ENCODE peak calls at places on chromosomes 2 and 18, in ten cellular contexts. L is cardiac muscle cell, B is astrocyte, H is GM23338, A is lower lobe of right lung, X is aorta, W is MM.1S, M is GM23248, U is sigmoid colon, T is fibroblast of lung. P is an unnamed sample. For H3K4me1, the result is how much of the 10 kb centered on the place peaks cover.

GRCh38 chr2:199315299-199316179 is 142.2 kb downstream of the SATB2 start:
- DNase-seq in L (peak), W (peak), M (peak), T (peak), A (no peak), H (peak), X (no peak), B (peak), U (no peak), P (no peak)

GRCh38 chr2:55618649-55619055 is 1.2 kb upstream of the PPP4R3B start:
- DNase-seq in X (peak), A (peak), B (peak), H (peak), L (peak), U (peak), M (peak), W (peak), T (peak), P (peak)

GRCh38 chr2:26970928-26971627 is 641 bp downstream of the MAPRE3 start:
- DNase-seq in W (no peak), M (peak), L (peak), B (peak), U (no peak), A (no peak), T (peak), H (peak), X (peak), P (no peak)

GRCh38 chr2:213020268-213020667 is 131.1 kb downstream of the IKZF2 start:
- DNase-seq in M (no peak), A (no peak), W (no peak), H (no peak), B (no peak), X (no peak), L (no peak), U (no peak), T (no peak), P (no peak)

GRCh38 chr2:119224391-119224972 is 848 bp downstream of the STEAP3 start:
- DNase-seq in H (no peak), T (no peak), X (peak), L (no peak), M (no peak), A (no peak), U (no peak), B (no peak), W (no peak), P (no peak)

GRCh38 chr2:22124003-22124402 is 1000.2 kb downstream of the TDRD15 start:
- DNase-seq in W (no peak), M (no peak), L (no peak), A (no peak), H (peak), T (no peak), X (no peak), B (no peak), U (no peak), P (no peak)

GRCh38 chr2:229780856-229781773 is 66.8 kb upstream of the DNER start:
- DNase-seq in T (peak), A (no peak), B (peak), W (peak), M (peak), U (no peak), L (peak), X (no peak), H (peak), P (no peak)

GRCh38 chr18:44325903-44326650 is 354.6 kb upstream of the SETBP1 start:
- DNase-seq in L (peak), M (peak), W (peak), X (peak), A (no peak), B (peak), U (no peak), H (peak), T (peak), P (no peak)

GRCh38 chr2:176085861-176086771 is 2.4 kb upstream of the EVX2 start:
- DNase-seq in L (peak), H (peak), U (peak), A (no peak), T (peak), X (no peak), B (no peak), M (peak), W (no peak), P (no peak)

DNA sequence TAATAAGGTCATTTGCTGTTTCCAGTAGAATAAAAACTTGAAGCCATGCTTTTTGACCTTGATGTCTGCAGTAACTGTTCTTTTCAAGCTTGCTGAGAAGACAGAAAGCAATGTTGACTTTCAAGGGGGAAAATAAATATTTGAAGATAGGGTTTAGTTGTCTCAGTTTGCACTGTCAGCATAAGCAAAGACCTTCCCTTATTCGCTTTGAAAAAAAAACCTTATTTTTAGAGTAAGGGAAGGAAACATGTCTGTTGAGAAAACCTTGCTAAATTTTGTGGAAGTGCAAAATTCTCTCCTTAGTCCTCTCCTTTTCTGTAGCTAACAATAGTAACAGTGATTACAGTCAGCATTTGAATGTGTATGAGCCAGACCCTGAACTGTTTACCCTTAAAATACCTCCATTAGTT is 43.1 kb downstream of the MAP4K4 start:
- DNase-seq in X (no peak), L (no peak), B (no peak), T (no peak), M (no peak), H (no peak), U (no peak), W (no peak), A (no peak), P (no peak)
- H3K4me1 ChIP-seq in X (under half), L (half or more), B (under half), T (under half), M (half or more), H (half or more), U (half or more), W (under half), A (half or more), P (half or more)

DNA sequence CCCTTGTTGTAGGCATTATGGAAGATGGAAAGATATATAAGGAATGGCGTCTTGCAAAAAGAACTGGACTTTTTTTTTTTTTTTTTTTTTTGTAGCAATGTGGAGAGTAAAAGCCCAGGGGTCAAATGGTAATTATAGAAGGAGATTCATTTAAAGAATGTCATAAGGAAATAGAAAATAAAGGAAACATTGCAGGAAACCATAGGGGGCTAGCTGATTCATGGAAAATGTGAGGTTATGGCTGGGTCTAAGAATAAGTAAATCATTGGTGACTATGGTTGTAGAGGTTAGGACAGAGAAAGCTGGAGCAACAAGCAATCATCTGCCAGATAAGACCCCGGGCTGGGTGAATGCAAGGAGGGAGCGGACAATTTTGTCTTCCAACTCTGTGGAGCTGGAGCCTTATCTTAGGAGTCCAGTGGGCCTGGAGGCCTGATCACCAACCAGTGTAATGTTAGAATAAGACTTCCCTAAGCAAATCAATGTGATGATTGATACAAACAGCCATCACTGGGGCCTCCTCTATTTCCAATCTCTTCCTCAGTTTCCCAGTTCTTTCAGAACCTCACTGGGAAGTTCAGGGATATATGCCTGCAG is 201.2 kb upstream of the TNP1 start:
- DNase-seq in B (no peak), A (no peak), L (no peak), W (no peak), T (no peak), H (no peak), X (no peak), M (no peak), U (no peak), P (no peak)
- H3K4me3 ChIP-seq in B (no peak), A (no peak), L (no peak), W (no peak), T (no peak), H (no peak), X (no peak), M (no peak), U (no peak), P (no peak)

DNA sequence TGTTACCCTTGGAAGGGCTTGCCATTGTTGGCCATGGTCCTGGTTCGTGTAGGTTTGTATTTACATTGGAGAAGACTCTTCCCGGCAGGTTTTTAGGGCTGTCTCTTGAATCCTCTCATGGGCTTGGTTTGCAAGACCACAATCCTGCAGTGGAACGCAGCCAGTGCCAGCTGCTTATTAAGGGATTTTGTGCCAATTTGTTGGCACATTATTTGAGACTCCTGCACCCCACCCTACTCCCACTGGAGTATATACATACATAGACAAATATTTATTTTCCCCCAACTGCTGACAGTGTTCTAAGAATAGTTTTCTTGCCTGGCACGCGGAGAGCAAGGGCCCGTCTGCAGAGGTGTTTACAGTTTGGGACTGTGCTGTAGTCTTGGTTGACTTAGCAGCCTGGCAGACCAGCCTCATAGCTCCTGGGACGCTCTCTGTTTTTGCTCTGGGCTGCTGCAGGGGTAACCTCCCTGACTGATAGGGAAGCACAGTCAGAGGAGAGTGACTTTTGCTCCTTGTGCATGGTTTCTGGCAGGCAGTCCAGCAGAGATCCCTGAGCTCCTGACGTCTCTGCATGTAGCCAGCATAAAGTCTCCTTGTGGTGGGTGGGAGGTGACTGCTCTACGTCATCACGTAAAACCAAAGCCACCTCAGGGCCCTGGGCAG is 1.9 kb downstream of the LDLRAD4 start:
- DNase-seq in B (peak), H (no peak), T (peak), W (no peak), A (no peak), L (peak), M (no peak), U (no peak), X (peak), P (no peak)
- H3K27ac ChIP-seq in B (no peak), H (no peak), T (no peak), W (no peak), A (no peak), L (no peak), M (no peak), U (peak), X (no peak), P (no peak)

GRCh38 chr2:237682151-237682550 is 54.8 kb downstream of the LRRFIP1 start:
- DNase-seq in W (no peak), T (no peak), B (no peak), M (no peak), U (peak), H (no peak), L (no peak), X (no peak), A (no peak), P (no peak)
- H3K4me1 ChIP-seq in W (under half), T (under half), B (under half), M (under half), U (under half), H (under half), L (under half), X (under half), A (half or more), P (under half)

GRCh38 chr2:9844581-9844980 is 1.3 kb downstream of the TAF1B start:
- DNase-seq in W (peak), X (no peak), U (no peak), L (no peak), H (no peak), A (no peak), M (peak), B (peak), T (peak), P (peak)
- H3K4me3 ChIP-seq in W (peak), X (no peak), U (peak), L (peak), H (peak), A (peak), M (peak), B (peak), T (peak), P (peak)

GRCh38 chr2:170554278-170554955 is 160.7 kb upstream of the SP5 start:
- DNase-seq in T (peak), H (no peak), X (peak), W (no peak), L (no peak), U (peak), A (no peak), M (peak), B (peak), P (no peak)
- H3K27ac ChIP-seq in T (no peak), H (no peak), X (peak), W (no peak), L (no peak), U (peak), A (no peak), M (peak), B (no peak), P (no peak)

GRCh38 chr2:16317211-16317830 is 348.3 kb downstream of the CYRIA start:
- DNase-seq in M (no peak), A (no peak), B (no peak), L (no peak), T (no peak), X (no peak), W (no peak), H (no peak), U (no peak), P (no peak)

GRCh38 chr2:16315458-16315835 is 350.2 kb downstream of the CYRIA start:
- DNase-seq in U (no peak), A (no peak), X (no peak), T (no peak), L (no peak), W (no peak), H (no peak), M (no peak), B (no peak), P (no peak)

GRCh38 chr2:16314691-16315457 is 350.8 kb downstream of the CYRIA start:
- DNase-seq in H (no peak), A (no peak), M (no peak), U (no peak), T (no peak), B (no peak), L (no peak), X (no peak), W (no peak), P (no peak)

GRCh38 chr2:16316456-16317210 is 349.0 kb downstream of the CYRIA start:
- DNase-seq in B (no peak), T (no peak), W (no peak), A (no peak), X (no peak), L (peak), U (no peak), M (no peak), H (no peak), P (no peak)

DNA sequence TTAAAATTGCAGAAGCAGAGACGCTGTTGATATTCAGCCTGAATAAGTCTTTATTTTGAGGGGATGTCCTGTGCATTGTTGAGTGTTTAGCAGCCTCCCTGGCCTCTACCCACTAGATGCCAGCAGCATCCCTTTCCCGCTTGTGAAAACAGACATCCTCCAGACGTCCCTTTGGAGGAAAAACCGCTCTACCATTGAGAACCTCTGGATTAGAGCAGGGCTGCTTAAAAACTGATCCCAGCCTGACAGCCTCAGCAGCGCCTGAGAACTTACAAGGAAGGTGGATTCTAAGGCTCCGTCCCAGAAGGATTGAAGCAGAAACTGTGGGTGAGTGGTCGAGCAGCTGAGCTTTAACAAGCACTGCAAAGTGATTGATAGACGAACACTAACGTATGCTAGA is 349.7 kb downstream of the CYRIA start:
- DNase-seq in B (no peak), W (no peak), X (no peak), T (no peak), A (no peak), U (no peak), M (no peak), L (no peak), H (no peak), P (no peak)
- H3K4me1 ChIP-seq in B (under half), W (under half), X (under half), T (under half), A (under half), U (under half), M (under half), L (under half), H (under half), P (under half)

GRCh38 chr2:219032051-219032745 is 9.1 kb downstream of the CFAP65 start:
- DNase-seq in L (no peak), A (no peak), M (no peak), U (no peak), X (no peak), H (no peak), W (no peak), B (no peak), T (no peak), P (no peak)

GRCh38 chr2:219037783-219038549 is 3.4 kb downstream of the CFAP65 start:
- DNase-seq in H (no peak), M (no peak), W (no peak), A (no peak), X (no peak), T (no peak), B (no peak), L (no peak), U (no peak), P (no peak)

GRCh38 chr2:219031005-219031738 is 10.1 kb downstream of the CFAP65 start:
- DNase-seq in M (no peak), A (no peak), W (no peak), B (no peak), X (no peak), L (peak), T (no peak), U (no peak), H (no peak), P (no peak)

GRCh38 chr2:219035942-219036341 is 5.4 kb downstream of the CFAP65 start:
- DNase-seq in X (no peak), H (no peak), B (no peak), T (no peak), W (no peak), U (no peak), A (no peak), L (no peak), M (no peak), P (no peak)

GRCh38 chr2:219034823-219035222 is 6.5 kb downstream of the CFAP65 start:
- DNase-seq in L (no peak), B (no peak), U (no peak), W (no peak), A (no peak), M (no peak), X (no peak), H (peak), T (no peak), P (no peak)
- H3K4me3 ChIP-seq in L (no peak), B (no peak), U (no peak), W (no peak), A (no peak), M (no peak), X (no peak), H (no peak), T (no peak), P (no peak)

GRCh38 chr2:184596819-184597411 is 1.4 kb upstream of the ZNF804A start:
- DNase-seq in U (no peak), L (no peak), T (peak), X (no peak), W (peak), H (peak), M (peak), B (peak), A (no peak), P (no peak)
- H3K27ac ChIP-seq in U (no peak), L (no peak), T (peak), X (no peak), W (peak), H (no peak), M (peak), B (peak), A (peak), P (no peak)

GRCh38 chr2:20574930-20575329 is 76.0 kb downstream of the HS1BP3 start:
- DNase-seq in U (no peak), B (no peak), L (no peak), T (no peak), H (no peak), X (no peak), W (no peak), M (no peak), A (no peak), P (no peak)

GRCh38 chr2:20574423-20574911 is 76.4 kb downstream of the HS1BP3 start:
- DNase-seq in H (no peak), U (no peak), M (no peak), X (no peak), W (no peak), A (no peak), T (no peak), L (no peak), B (no peak), P (no peak)

GRCh38 chr2:20575935-20576597 is 74.8 kb downstream of the HS1BP3 start:
- DNase-seq in W (no peak), X (no peak), B (no peak), M (no peak), A (no peak), U (no peak), T (no peak), H (no peak), L (no peak), P (no peak)

GRCh38 chr2:20576598-20577115 is 74.2 kb downstream of the HS1BP3 start:
- DNase-seq in M (no peak), T (no peak), A (no peak), X (no peak), W (peak), B (no peak), L (no peak), U (no peak), H (no peak), P (peak)

GRCh38 chr2:20575414-20575813 is 75.5 kb downstream of the HS1BP3 start:
- DNase-seq in M (no peak), W (no peak), H (no peak), A (no peak), U (no peak), X (no peak), L (no peak), T (no peak), B (no peak), P (no peak)
- H3K4me1 ChIP-seq in M (under half), W (under half), H (under half), A (half or more), U (under half), X (under half), L (under half), T (under half), B (half or more), P (under half)

P was measured in CD4-positive, CD25-positive, alpha-beta regulatory T cell.